ENCODE peak calls at places on chromosomes 16 and 17, in five cellular contexts. One of them, this sample, is unnamed.

GRCh38 chr16:189604-190186 is 9.4 kb downstream of the HBQ1 start:
- DNase-seq in GM10248: no peak
- DNase-seq in nephron progenitor cell: no peak
- DNase-seq in neural crest cell: no peak
- DNase-seq in CD4-positive, alpha-beta T cell: no peak
- DNase-seq in this sample: no peak

GRCh38 chr16:1093284-1094123 is 2.5 kb downstream of the C1QTNF8 start:
- DNase-seq in GM10248: no peak
- DNase-seq in nephron progenitor cell: no peak
- DNase-seq in neural crest cell: no peak
- DNase-seq in CD4-positive, alpha-beta T cell: no peak
- DNase-seq in this sample: no peak

GRCh38 chr17:40605301-40605700 is 40.0 kb upstream of the CCR7 start:
- DNase-seq in GM10248: no peak
- DNase-seq in nephron progenitor cell: no peak
- DNase-seq in neural crest cell: no peak
- DNase-seq in CD4-positive, alpha-beta T cell: peak
- DNase-seq in this sample: no peak

GRCh38 chr16:23436992-23437391 is 16.0 kb downstream of the COG7 start:
- DNase-seq in GM10248: no peak
- DNase-seq in nephron progenitor cell: no peak
- DNase-seq in neural crest cell: no peak
- DNase-seq in CD4-positive, alpha-beta T cell: no peak
- DNase-seq in this sample: no peak

GRCh38 chr17:4920351-4921048 is 11.6 kb upstream of the GP1BA start:
- DNase-seq in GM10248: no peak
- DNase-seq in nephron progenitor cell: no peak
- DNase-seq in neural crest cell: no peak
- DNase-seq in CD4-positive, alpha-beta T cell: no peak
- DNase-seq in this sample: no peak

GRCh38 chr17:80795737-80796136 is 195.9 kb upstream of the CHMP6 start:
- DNase-seq in GM10248: no peak
- DNase-seq in nephron progenitor cell: no peak
- DNase-seq in neural crest cell: no peak
- DNase-seq in CD4-positive, alpha-beta T cell: no peak
- DNase-seq in this sample: no peak

GRCh38 chr17:50684288-50684611 is 23.5 kb downstream of the ANKRD40 start:
- DNase-seq in GM10248: no peak
- DNase-seq in nephron progenitor cell: no peak
- DNase-seq in neural crest cell: no peak
- DNase-seq in CD4-positive, alpha-beta T cell: no peak
- DNase-seq in this sample: no peak

GRCh38 chr17:17741346-17742023 is 60.2 kb downstream of the RAI1 start:
- DNase-seq in GM10248: no peak
- DNase-seq in nephron progenitor cell: peak
- DNase-seq in neural crest cell: peak
- DNase-seq in CD4-positive, alpha-beta T cell: no peak
- DNase-seq in this sample: no peak

GRCh38 chr16:69072640-69072974 is 32.8 kb upstream of the HAS3 start:
- DNase-seq in GM10248: no peak
- DNase-seq in nephron progenitor cell: no peak
- DNase-seq in neural crest cell: no peak
- DNase-seq in CD4-positive, alpha-beta T cell: no peak
- DNase-seq in this sample: no peak

GRCh38 chr17:80432961-80433550 is 18.1 kb downstream of the ENDOV start:
- DNase-seq in GM10248: no peak
- DNase-seq in nephron progenitor cell: no peak
- DNase-seq in neural crest cell: no peak
- DNase-seq in CD4-positive, alpha-beta T cell: no peak
- DNase-seq in this sample: no peak

GRCh38 chr17:522912-523311 is 170.3 kb upstream of the RPH3AL start:
- DNase-seq in GM10248: no peak
- DNase-seq in nephron progenitor cell: no peak
- DNase-seq in neural crest cell: peak
- DNase-seq in CD4-positive, alpha-beta T cell: no peak
- DNase-seq in this sample: no peak

GRCh38 chr16:6969594-6969993 is 363.1 kb upstream of the RBFOX1 start:
- DNase-seq in GM10248: no peak
- DNase-seq in nephron progenitor cell: no peak
- DNase-seq in neural crest cell: no peak
- DNase-seq in CD4-positive, alpha-beta T cell: no peak
- DNase-seq in this sample: no peak

GRCh38 chr17:4899341-4900230 is at the start of gene C17orf107:
- DNase-seq in GM10248: peak
- DNase-seq in nephron progenitor cell: peak
- DNase-seq in neural crest cell: no peak
- DNase-seq in CD4-positive, alpha-beta T cell: peak
- DNase-seq in this sample: peak

GRCh38 chr17:3892095-3892998 is 506 bp downstream of the CAMKK1 start:
- DNase-seq in GM10248: peak
- DNase-seq in nephron progenitor cell: peak
- DNase-seq in neural crest cell: peak
- DNase-seq in CD4-positive, alpha-beta T cell: peak
- DNase-seq in this sample: peak

GRCh38 chr17:75152971-75153853 is 1.1 kb downstream of the JPT1 start:
- DNase-seq in GM10248: peak
- DNase-seq in nephron progenitor cell: peak
- DNase-seq in neural crest cell: peak
- DNase-seq in CD4-positive, alpha-beta T cell: no peak
- DNase-seq in this sample: peak

GRCh38 chr17:32504166-32504990 is 17.6 kb downstream of the CDK5R1 start:
- DNase-seq in GM10248: no peak
- DNase-seq in nephron progenitor cell: no peak
- DNase-seq in neural crest cell: no peak
- DNase-seq in CD4-positive, alpha-beta T cell: peak
- DNase-seq in this sample: no peak

GRCh38 chr16:46714797-46715591 is 25.5 kb downstream of the ORC6 start:
- DNase-seq in GM10248: no peak
- DNase-seq in nephron progenitor cell: no peak
- DNase-seq in neural crest cell: no peak
- DNase-seq in CD4-positive, alpha-beta T cell: no peak
- DNase-seq in this sample: no peak

GRCh38 chr16:72558501-72558900 is 386.5 kb upstream of the PMFBP1 start:
- DNase-seq in GM10248: no peak
- DNase-seq in nephron progenitor cell: no peak
- DNase-seq in neural crest cell: no peak
- DNase-seq in CD4-positive, alpha-beta T cell: no peak
- DNase-seq in this sample: no peak

GRCh38 chr17:79446347-79446746 is 164.5 kb downstream of the RBFOX3 start:
- DNase-seq in GM10248: no peak
- DNase-seq in nephron progenitor cell: no peak
- DNase-seq in neural crest cell: no peak
- DNase-seq in CD4-positive, alpha-beta T cell: no peak
- DNase-seq in this sample: no peak

GRCh38 chr16:77299395-77299794 is 100.2 kb downstream of the SYCE1L start:
- DNase-seq in GM10248: no peak
- DNase-seq in nephron progenitor cell: no peak
- DNase-seq in neural crest cell: no peak
- DNase-seq in CD4-positive, alpha-beta T cell: no peak
- DNase-seq in this sample: no peak

GRCh38 chr16:27430923-27431484 is 29.0 kb downstream of the IL21R start:
- DNase-seq in GM10248: no peak
- DNase-seq in nephron progenitor cell: no peak
- DNase-seq in neural crest cell: no peak
- DNase-seq in CD4-positive, alpha-beta T cell: no peak
- DNase-seq in this sample: peak

GRCh38 chr16:79980650-79981521 is 380.3 kb upstream of the MAF start:
- DNase-seq in GM10248: no peak
- DNase-seq in nephron progenitor cell: no peak
- DNase-seq in neural crest cell: peak
- DNase-seq in CD4-positive, alpha-beta T cell: no peak
- DNase-seq in this sample: no peak

GRCh38 chr17:63609820-63610573 is 9.3 kb downstream of the TACO1 start:
- DNase-seq in GM10248: no peak
- DNase-seq in nephron progenitor cell: no peak
- DNase-seq in neural crest cell: no peak
- DNase-seq in CD4-positive, alpha-beta T cell: no peak
- DNase-seq in this sample: no peak

GRCh38 chr17:51703364-51704341 is 443.3 kb downstream of the UTP18 start:
- DNase-seq in GM10248: no peak
- DNase-seq in nephron progenitor cell: no peak
- DNase-seq in neural crest cell: no peak
- DNase-seq in CD4-positive, alpha-beta T cell: no peak
- DNase-seq in this sample: no peak

GRCh38 chr17:7885357-7886226 is 3.0 kb upstream of the CHD3 start:
- DNase-seq in GM10248: peak
- DNase-seq in nephron progenitor cell: peak
- DNase-seq in neural crest cell: peak
- DNase-seq in CD4-positive, alpha-beta T cell: peak
- DNase-seq in this sample: peak

GRCh38 chr17:15261818-15262290 is 3.3 kb downstream of the PMP22 start:
- DNase-seq in GM10248: no peak
- DNase-seq in nephron progenitor cell: peak
- DNase-seq in neural crest cell: no peak
- DNase-seq in CD4-positive, alpha-beta T cell: no peak
- DNase-seq in this sample: no peak

GRCh38 chr17:82674656-82675475 is 23.6 kb downstream of the RAB40B start:
- DNase-seq in GM10248: no peak
- DNase-seq in nephron progenitor cell: no peak
- DNase-seq in neural crest cell: no peak
- DNase-seq in CD4-positive, alpha-beta T cell: no peak
- DNase-seq in this sample: no peak

GRCh38 chr16:79767597-79768280 is 167.2 kb upstream of the MAF start:
- DNase-seq in GM10248: no peak
- DNase-seq in nephron progenitor cell: no peak
- DNase-seq in neural crest cell: no peak
- DNase-seq in CD4-positive, alpha-beta T cell: no peak
- DNase-seq in this sample: no peak

GRCh38 chr16:11306997-11307638 is 26.0 kb upstream of the PRM1 start:
- DNase-seq in GM10248: no peak
- DNase-seq in nephron progenitor cell: no peak
- DNase-seq in neural crest cell: no peak
- DNase-seq in CD4-positive, alpha-beta T cell: no peak
- DNase-seq in this sample: no peak

GRCh38 chr17:53724726-53725125 is 98.0 kb upstream of the KIF2B start:
- DNase-seq in GM10248: no peak
- DNase-seq in nephron progenitor cell: no peak
- DNase-seq in neural crest cell: no peak
- DNase-seq in CD4-positive, alpha-beta T cell: no peak
- DNase-seq in this sample: no peak

GRCh38 chr16:74998481-74999207 is at the start of gene ZNRF1:
- DNase-seq in GM10248: peak
- DNase-seq in nephron progenitor cell: peak
- DNase-seq in neural crest cell: peak
- DNase-seq in CD4-positive, alpha-beta T cell: peak
- DNase-seq in this sample: peak
- TF ChIP-seq CTCF in GM10248: peak
- TF ChIP-seq CTCF in nephron progenitor cell: peak
- TF ChIP-seq CTCF in neural crest cell: peak
- TF ChIP-seq CTCF in CD4-positive, alpha-beta T cell: peak
- TF ChIP-seq CTCF in this sample: peak

GRCh38 chr17:76683011-76683755 is 27.6 kb downstream of the MXRA7 start:
- DNase-seq in GM10248: no peak
- DNase-seq in nephron progenitor cell: no peak
- DNase-seq in neural crest cell: no peak
- DNase-seq in CD4-positive, alpha-beta T cell: no peak
- DNase-seq in this sample: no peak
- TF ChIP-seq CTCF in GM10248: no peak
- TF ChIP-seq CTCF in nephron progenitor cell: peak
- TF ChIP-seq CTCF in neural crest cell: no peak
- TF ChIP-seq CTCF in CD4-positive, alpha-beta T cell: no peak
- TF ChIP-seq CTCF in this sample: no peak

GRCh38 chr17:42677921-42678781 is 1.4 kb upstream of the PLEKHH3 start:
- DNase-seq in GM10248: peak
- DNase-seq in nephron progenitor cell: peak
- DNase-seq in neural crest cell: peak
- DNase-seq in CD4-positive, alpha-beta T cell: peak
- DNase-seq in this sample: peak

GRCh38 chr17:42675348-42675983 is 1.3 kb downstream of the PLEKHH3 start:
- DNase-seq in GM10248: no peak
- DNase-seq in nephron progenitor cell: no peak
- DNase-seq in neural crest cell: no peak
- DNase-seq in CD4-positive, alpha-beta T cell: no peak
- DNase-seq in this sample: no peak

GRCh38 chr17:42677012-42677857 is 441 bp upstream of the PLEKHH3 start:
- DNase-seq in GM10248: peak
- DNase-seq in nephron progenitor cell: peak
- DNase-seq in neural crest cell: peak
- DNase-seq in CD4-positive, alpha-beta T cell: peak
- DNase-seq in this sample: peak

GRCh38 chr17:42675984-42676423 is 790 bp downstream of the PLEKHH3 start:
- DNase-seq in GM10248: no peak
- DNase-seq in nephron progenitor cell: peak
- DNase-seq in neural crest cell: no peak
- DNase-seq in CD4-positive, alpha-beta T cell: no peak
- DNase-seq in this sample: no peak

GRCh38 chr17:42676424-42677011 is at the start of gene PLEKHH3:
- DNase-seq in GM10248: no peak
- DNase-seq in nephron progenitor cell: no peak
- DNase-seq in neural crest cell: peak
- DNase-seq in CD4-positive, alpha-beta T cell: no peak
- DNase-seq in this sample: no peak
- TF ChIP-seq CTCF in GM10248: no peak
- TF ChIP-seq CTCF in nephron progenitor cell: no peak
- TF ChIP-seq CTCF in neural crest cell: peak
- TF ChIP-seq CTCF in CD4-positive, alpha-beta T cell: no peak
- TF ChIP-seq CTCF in this sample: no peak

GRCh38 chr16:8194795-8195194 is 395.5 kb downstream of the TMEM114 start:
- DNase-seq in GM10248: no peak
- DNase-seq in nephron progenitor cell: peak
- DNase-seq in neural crest cell: peak
- DNase-seq in CD4-positive, alpha-beta T cell: no peak
- DNase-seq in this sample: no peak
- TF ChIP-seq CTCF in GM10248: no peak
- TF ChIP-seq CTCF in nephron progenitor cell: peak
- TF ChIP-seq CTCF in neural crest cell: peak
- TF ChIP-seq CTCF in CD4-positive, alpha-beta T cell: no peak
- TF ChIP-seq CTCF in this sample: no peak

DNA sequence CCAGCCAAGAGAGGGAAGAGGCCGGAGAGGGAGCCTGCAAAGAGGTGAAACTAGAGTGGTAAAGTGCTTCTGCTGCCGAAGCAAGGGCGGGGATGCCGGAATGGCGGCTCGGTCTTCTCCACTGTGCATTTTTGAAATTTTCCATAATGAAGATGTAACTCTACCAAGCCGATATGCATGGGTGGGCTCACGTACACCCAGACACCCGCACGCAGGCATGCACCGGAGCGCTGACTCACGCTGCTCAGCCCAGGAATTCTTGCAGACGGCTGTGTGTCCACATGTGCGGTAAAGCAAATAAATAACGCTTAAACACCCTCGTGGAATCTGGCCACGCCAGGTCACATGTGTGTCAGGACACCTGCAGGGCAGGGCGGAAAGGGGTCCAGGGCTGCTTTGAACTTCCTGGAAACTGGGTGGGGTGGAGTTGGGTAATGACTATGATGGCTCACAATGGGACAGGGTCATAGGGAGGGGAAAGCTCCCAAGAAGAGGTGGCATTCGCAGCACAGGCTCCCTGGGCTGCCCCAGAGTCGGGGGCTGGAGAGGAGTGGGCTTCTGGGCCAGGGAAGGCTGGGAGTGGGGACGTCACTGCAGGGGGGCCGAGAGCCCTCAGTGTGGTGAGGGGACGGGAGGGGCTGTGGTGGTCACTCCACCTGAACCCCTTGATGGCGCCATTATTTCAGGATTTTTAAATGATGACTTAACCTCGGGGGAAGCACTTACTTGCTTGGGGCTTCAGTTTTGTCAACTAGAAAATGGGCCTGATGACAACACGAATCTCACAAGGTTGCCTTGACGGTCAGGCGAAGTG is 265.5 kb downstream of the PARN start:
- DNase-seq in GM10248: no peak
- DNase-seq in nephron progenitor cell: no peak
- DNase-seq in neural crest cell: no peak
- DNase-seq in CD4-positive, alpha-beta T cell: no peak
- DNase-seq in this sample: no peak
- TF ChIP-seq CTCF in GM10248: no peak
- TF ChIP-seq CTCF in nephron progenitor cell: no peak
- TF ChIP-seq CTCF in neural crest cell: no peak
- TF ChIP-seq CTCF in CD4-positive, alpha-beta T cell: no peak
- TF ChIP-seq CTCF in this sample: no peak

This sample was measured in activated B cell treated with CpG ODN at 0.5 μM for 24 hours.